ENCODE peak calls at places on chromosomes 13 and 19, in four cellular contexts. R, Z, G and J are unnamed samples.

GRCh38 chr19:6761053-6761676 is 6.1 kb downstream of the SH2D3A start:
- DNase-seq in R (no peak), Z (no peak), G (peak; percentile 14), J (no peak)

GRCh38 chr19:33064117-33064777 is 441 bp downstream of the RHPN2 start:
- DNase-seq in R (no peak), Z (no peak), G (peak; percentile 77), J (no peak)

GRCh38 chr19:49435670-49436069 is 5.7 kb downstream of the SLC17A7 start:
- DNase-seq in R (no peak), Z (no peak), G (no peak), J (no peak)

GRCh38 chr19:45972944-45973525 is 630 bp downstream of the NOVA2 start:
- DNase-seq in R (no peak), Z (no peak), G (no peak), J (no peak)

GRCh38 chr19:30539315-30539714 is 167.1 kb downstream of the ZNF536 start:
- DNase-seq in R (no peak), Z (no peak), G (no peak), J (no peak)

GRCh38 chr19:50496189-50497029 is 14.6 kb downstream of the JOSD2 start:
- DNase-seq in R (no peak), Z (no peak), G (no peak), J (no peak)

GRCh38 chr19:1259206-1259872 is 9.8 kb upstream of the CIRBP start:
- DNase-seq in R (no peak), Z (no peak), G (peak; percentile 78), J (no peak)

GRCh38 chr13:27424246-27425150 is at the start of gene GTF3A:
- DNase-seq in R (peak; percentile 57), Z (no peak), G (peak; percentile 80), J (peak; percentile 47)

GRCh38 chr19:46904114-46905060 is 43.6 kb downstream of the ARHGAP35 start:
- DNase-seq in R (no peak), Z (no peak), G (no peak), J (no peak)

GRCh38 chr13:107867701-107868661 is 347.4 kb downstream of the LIG4 start:
- DNase-seq in R (no peak), Z (no peak), G (no peak), J (no peak)

GRCh38 chr19:53195265-53195879 is 2.2 kb upstream of the ZNF665 start:
- DNase-seq in R (peak; percentile 62), Z (peak; percentile 95), G (peak; percentile 9), J (peak; percentile 60)

GRCh38 chr13:94585543-94586101 is 10.3 kb downstream of the TGDS start:
- DNase-seq in R (no peak), Z (no peak), G (no peak), J (no peak)

GRCh38 chr19:16850133-16850532 is 20.9 kb downstream of the SIN3B start:
- DNase-seq in R (no peak), Z (no peak), G (no peak), J (no peak)

GRCh38 chr13:42497798-42498197 is 76.2 kb upstream of the TNFSF11 start:
- DNase-seq in R (peak; percentile 32), Z (no peak), G (no peak), J (peak; percentile 92)

GRCh38 chr19:46328079-46328478 is 18.8 kb upstream of the PPP5C start:
- DNase-seq in R (no peak), Z (no peak), G (no peak), J (no peak)

GRCh38 chr19:42423462-42424344 is 3.5 kb downstream of the LIPE start:
- DNase-seq in R (peak; percentile 52), Z (peak; percentile 96), G (peak; percentile 97), J (peak; percentile 82)

GRCh38 chr19:41265376-41266153 is 1.4 kb downstream of the HNRNPUL1 start:
- DNase-seq in R (no peak), Z (no peak), G (peak; percentile 10), J (no peak)

GRCh38 chr19:50362656-50363424 is 2.6 kb downstream of the NAPSA start:
- DNase-seq in R (no peak), Z (no peak), G (peak; percentile 3), J (no peak)

GRCh38 chr13:67390462-67391093 is 160.4 kb upstream of the PCDH9 start:
- DNase-seq in R (peak; percentile 3), Z (no peak), G (no peak), J (no peak)

GRCh38 chr13:29707876-29708543 is 112.5 kb upstream of the SLC7A1 start:
- DNase-seq in R (no peak), Z (no peak), G (peak; percentile 33), J (no peak)

GRCh38 chr13:28100149-28101121 is at the start of gene FLT3:
- DNase-seq in R (no peak), Z (no peak), G (peak; percentile 75), J (no peak)

GRCh38 chr13:94305463-94305862 is 174.0 kb downstream of the DCT start:
- DNase-seq in R (peak; percentile 72), Z (no peak), G (no peak), J (no peak)

GRCh38 chr19:40601061-40601973 is at the start of gene LTBP4:
- DNase-seq in R (no peak), Z (no peak), G (peak; percentile 14), J (no peak)

GRCh38 chr19:51346742-51347141 is 4.8 kb upstream of the VSIG10L start:
- DNase-seq in R (no peak), Z (no peak), G (no peak), J (no peak)

GRCh38 chr13:50080158-50080855 is 65.1 kb downstream of the KCNRG start:
- DNase-seq in R (no peak), Z (no peak), G (peak; percentile 7), J (no peak)

GRCh38 chr19:1383311-1384084 is at the start of gene NDUFS7:
- DNase-seq in R (peak; percentile 83), Z (peak; percentile 98), G (peak; percentile 94), J (peak; percentile 84)

GRCh38 chr19:57053401-57053800 is 66.4 kb upstream of the USP29 start:
- DNase-seq in R (no peak), Z (no peak), G (no peak), J (no peak)

GRCh38 chr19:58476498-58477015 is 405 bp downstream of the ZNF446 start:
- DNase-seq in R (no peak), Z (no peak), G (no peak), J (no peak)

GRCh38 chr13:33710924-33711323 is 107.0 kb upstream of the RFC3 start:
- DNase-seq in R (no peak), Z (no peak), G (no peak), J (no peak)

GRCh38 chr13:75423383-75423782 is 58.6 kb downstream of the TBC1D4 start:
- DNase-seq in R (no peak), Z (no peak), G (no peak), J (no peak)

GRCh38 chr19:42176649-42176989 is 40.9 kb downstream of the DEDD2 start:
- DNase-seq in R (no peak), Z (no peak), G (no peak), J (no peak)

GRCh38 chr19:1507192-1507660 is 5.6 kb downstream of the ADAMTSL5 start:
- DNase-seq in R (no peak), Z (no peak), G (no peak), J (no peak)

GRCh38 chr13:93959796-93960533 is 519.5 kb downstream of the DCT start:
- DNase-seq in R (no peak), Z (no peak), G (no peak), J (no peak)

GRCh38 chr13:94254737-94255136 is 224.7 kb downstream of the DCT start:
- DNase-seq in R (no peak), Z (no peak), G (no peak), J (no peak)

GRCh38 chr13:40401911-40402776 is 264.3 kb downstream of the FOXO1 start:
- DNase-seq in R (peak; percentile 91), Z (peak; percentile 98), G (no peak), J (peak; percentile 64)

GRCh38 chr13:24165746-24166145 is 5.2 kb downstream of the SPATA13 start:
- DNase-seq in R (no peak), Z (no peak), G (no peak), J (no peak)

GRCh38 chr19:15091918-15092753 is 10.1 kb downstream of the OR1I1 start:
- DNase-seq in R (peak; percentile 69), Z (no peak), G (peak; percentile 78), J (peak; percentile 55)

GRCh38 chr13:57634829-57635165 is 3.3 kb downstream of the PCDH17 start:
- DNase-seq in R (no peak), Z (no peak), G (no peak), J (no peak)

GRCh38 chr13:57631607-57632275 is at the start of gene PCDH17:
- DNase-seq in R (no peak), Z (no peak), G (peak; percentile 9), J (no peak)

GRCh38 chr13:57633950-57634828 is 2.6 kb downstream of the PCDH17 start:
- DNase-seq in R (no peak), Z (no peak), G (no peak), J (no peak)

GRCh38 chr13:57632276-57633140 is 964 bp downstream of the PCDH17 start:
- DNase-seq in R (no peak), Z (no peak), G (no peak), J (no peak)

DNA sequence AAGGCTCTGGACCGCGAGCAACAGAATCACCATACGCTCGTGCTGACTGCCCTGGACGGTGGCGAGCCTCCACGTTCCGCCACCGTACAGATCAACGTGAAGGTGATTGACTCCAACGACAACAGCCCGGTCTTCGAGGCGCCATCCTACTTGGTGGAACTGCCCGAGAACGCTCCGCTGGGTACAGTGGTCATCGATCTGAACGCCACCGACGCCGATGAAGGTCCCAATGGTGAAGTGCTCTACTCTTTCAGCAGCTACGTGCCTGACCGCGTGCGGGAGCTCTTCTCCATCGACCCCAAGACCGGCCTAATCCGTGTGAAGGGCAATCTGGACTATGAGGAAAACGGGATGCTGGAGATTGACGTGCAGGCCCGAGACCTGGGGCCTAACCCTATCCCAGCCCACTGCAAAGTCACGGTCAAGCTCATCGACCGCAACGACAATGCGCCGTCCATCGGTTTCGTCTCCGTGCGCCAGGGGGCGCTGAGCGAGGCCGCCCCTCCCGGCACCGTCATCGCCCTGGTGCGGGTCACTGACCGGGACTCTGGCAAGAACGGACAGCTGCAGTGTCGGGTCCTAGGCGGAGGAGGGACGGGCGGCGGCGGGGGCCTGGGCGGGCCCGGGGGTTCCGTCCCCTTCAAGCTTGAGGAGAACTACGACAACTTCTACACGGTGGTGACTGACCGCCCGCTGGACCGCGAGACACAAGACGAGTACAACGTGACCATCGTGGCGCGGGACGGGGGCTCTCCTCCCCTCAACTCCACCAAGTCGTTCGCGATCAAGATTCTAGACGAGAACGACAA is 1.8 kb downstream of the PCDH17 start:
- DNase-seq in R (no peak), Z (peak; percentile 91), G (no peak), J (no peak)
- TF ChIP-seq CTCF in R (peak; percentile 58), Z (peak; percentile 50), G (no peak), J (no peak)

GRCh38 chr19:35307990-35308389 is 16.0 kb downstream of the MAG start:
- DNase-seq in R (no peak), Z (no peak), G (no peak), J (no peak)
- H3K4me3 ChIP-seq in R (no peak overlapping the region), Z (no peak overlapping the region), G (no peak overlapping the region), J (no peak overlapping the region)

GRCh38 chr19:28374971-28375370 is 838.0 kb downstream of the UQCRFS1 start:
- DNase-seq in R (no peak), Z (peak; percentile 62), G (no peak), J (no peak)
- TF ChIP-seq CTCF in R (no peak), Z (no peak), G (no peak), J (no peak)

GRCh38 chr19:10293637-10294367 is 4.0 kb downstream of the ICAM5 start:
- DNase-seq in R (no peak), Z (no peak), G (no peak), J (no peak)

GRCh38 chr19:10292789-10293636 is 3.3 kb downstream of the ICAM5 start:
- DNase-seq in R (no peak), Z (no peak), G (no peak), J (no peak)

GRCh38 chr19:10294368-10294697 is 4.6 kb downstream of the ICAM5 start:
- DNase-seq in R (no peak), Z (no peak), G (no peak), J (no peak)

GRCh38 chr19:10295847-10296591 is 6.3 kb downstream of the ICAM5 start:
- DNase-seq in R (no peak), Z (no peak), G (no peak), J (no peak)

GRCh38 chr19:10295305-10295846 is 5.6 kb downstream of the ICAM5 start:
- DNase-seq in R (no peak), Z (no peak), G (peak; percentile 50), J (no peak)
- H3K4me3 ChIP-seq in R (no peak overlapping the region), Z (peak overlapping the region; percentile 25), G (peak overlapping the region; percentile 53), J (peak overlapping the region; percentile 57)